ENCODE peak calls at places on chromosomes 1 and 21, in four cellular contexts. C is GM12865, S is MCF 10A, E is NCI-H510A treated with DMSO at 0.1 percent for 48 hours. G is an unnamed sample.

GRCh38 chr1:208791458-208791857 is 547.3 kb upstream of the PLXNA2 start:
- DNase-seq in E (no peak), C (no peak), S (no peak), G (no peak)

GRCh38 chr1:172882385-172882784 is 168.4 kb downstream of the TNFSF18 start:
- DNase-seq in E (no peak), C (no peak), S (no peak), G (no peak)

GRCh38 chr1:242523968-242524570 is 428 bp downstream of the PLD5 start:
- DNase-seq in E (peak), S (peak), C (no peak), G (no peak)

GRCh38 chr1:30383131-30383793 is 340.1 kb downstream of the MATN1 start:
- DNase-seq in E (no peak), S (no peak), C (no peak), G (peak)

GRCh38 chr1:48498096-48498791 is 26.2 kb upstream of the SPATA6 start:
- DNase-seq in E (peak), S (peak), C (peak), G (peak)

GRCh38 chr1:165828581-165829329 is 1.3 kb downstream of the UCK2 start:
- DNase-seq in S (peak), E (peak), C (peak), G (peak)

GRCh38 chr1:8482844-8483436 is 165.0 kb downstream of the SLC45A1 start:
- DNase-seq in E (no peak), C (no peak), S (peak), G (no peak)

GRCh38 chr21:45894107-45894810 is 87.3 kb upstream of the COL6A1 start:
- DNase-seq in C (no peak), S (no peak), E (no peak), G (no peak)

GRCh38 chr21:39065912-39066311 is 117.3 kb downstream of the PSMG1 start:
- DNase-seq in E (no peak), S (no peak), C (no peak), G (no peak)

GRCh38 chr1:87644500-87645245 is 316.0 kb downstream of the LMO4 start:
- DNase-seq in E (peak), S (peak), C (no peak), G (no peak)

G was measured in lower leg skin.